ENCODE peak calls at places on chromosomes 7 and 10, in ten cellular contexts. I is upper lobe of left lung, U is prostate gland, D is stomach, V is spleen, K is K562, T is H1, H is GM12878, Z is GM12892, R is esophagus muscularis mucosa. N is an unnamed sample.

GRCh38 chr10:98262571-98262970 is 5.4 kb downstream of the LOXL4 start:
- DNase-seq in T (no peak), D (peak), H (no peak), K (peak), I (peak), V (no peak), Z (no peak), U (no peak), R (peak), N (no peak)

GRCh38 chr10:75987610-75988009 is 556.2 kb downstream of the LRMDA start:
- DNase-seq in D (no peak), K (no peak), Z (no peak), V (no peak), I (no peak), H (no peak), R (no peak), U (no peak), T (no peak), N (no peak)

GRCh38 chr10:124539935-124540641 is 78.5 kb downstream of the LHPP start:
- DNase-seq in V (peak), T (peak), I (peak), H (no peak), U (peak), K (peak), D (peak), Z (peak), R (no peak), N (peak)

GRCh38 chr10:102740229-102740628 is 3.5 kb upstream of the WBP1L start:
- DNase-seq in U (no peak), R (no peak), Z (no peak), H (no peak), T (no peak), D (no peak), V (no peak), I (no peak), K (no peak), N (no peak)

GRCh38 chr7:112789824-112790650 is at the start of gene TMEM168:
- DNase-seq in D (peak), I (peak), H (peak), U (peak), R (no peak), T (peak), K (peak), V (peak), Z (peak), N (peak)

GRCh38 chr7:30642789-30643188 is 39.5 kb downstream of the CRHR2 start:
- DNase-seq in K (no peak), Z (no peak), U (no peak), H (no peak), R (no peak), T (no peak), D (no peak), I (no peak), V (no peak), N (no peak)

GRCh38 chr7:40151504-40151903 is 16.7 kb downstream of the SUGCT start:
- DNase-seq in T (peak), R (no peak), D (no peak), V (no peak), Z (no peak), H (no peak), U (no peak), I (no peak), K (no peak), N (no peak)

GRCh38 chr10:49350856-49351532 is 44.9 kb downstream of the DRGX start:
- DNase-seq in D (no peak), I (no peak), T (no peak), V (no peak), U (no peak), H (no peak), Z (no peak), K (no peak), R (peak), N (no peak)

GRCh38 chr7:139505563-139505962 is 17.9 kb upstream of the CLEC2L start:
- DNase-seq in V (no peak), K (peak), U (no peak), H (no peak), T (peak), I (no peak), R (no peak), Z (no peak), D (no peak), N (no peak)

GRCh38 chr7:95213809-95214492 is 110.4 kb downstream of the PON1 start:
- DNase-seq in H (no peak), T (no peak), K (no peak), R (no peak), D (no peak), V (peak), I (no peak), Z (no peak), U (no peak), N (no peak)

GRCh38 chr7:127930341-127931328 is 100.6 kb downstream of the LRRC4 start:
- DNase-seq in D (peak), I (no peak), K (no peak), R (no peak), T (no peak), V (no peak), U (no peak), Z (no peak), H (peak), N (no peak)

GRCh38 chr7:127928852-127929251 is 102.4 kb downstream of the LRRC4 start:
- DNase-seq in H (no peak), Z (no peak), D (no peak), K (no peak), T (no peak), V (no peak), R (no peak), U (no peak), I (no peak), N (no peak)

GRCh38 chr7:127924874-127925273 is 106.4 kb downstream of the LRRC4 start:
- DNase-seq in T (no peak), Z (no peak), D (no peak), K (no peak), H (no peak), R (no peak), V (no peak), I (no peak), U (no peak), N (no peak)

GRCh38 chr7:127927339-127927679 is 103.9 kb downstream of the LRRC4 start:
- DNase-seq in Z (no peak), D (peak), K (no peak), V (no peak), H (no peak), R (no peak), T (no peak), I (no peak), U (no peak), N (no peak)

GRCh38 chr7:127928222-127928621 is 103.0 kb downstream of the LRRC4 start:
- DNase-seq in D (no peak), K (no peak), Z (no peak), T (no peak), H (no peak), V (no peak), R (no peak), U (no peak), I (no peak), N (no peak)
- TF ChIP-seq POLR2AphosphoS5 in D (no peak), K (no peak), Z (no peak), T (no peak), H (no peak), V (no peak), R (no peak), U (no peak), I (no peak), N (no peak)

GRCh38 chr7:100691676-100692577 is 2.1 kb downstream of the GIGYF1 start:
- DNase-seq in Z (peak), V (peak), U (peak), I (peak), R (no peak), T (peak), K (peak), H (no peak), D (peak), N (peak)
- TF ChIP-seq POLR2A in Z (no peak), V (no peak), U (no peak), I (no peak), R (no peak), T (no peak), K (peak), H (no peak), D (no peak), N (no peak)

GRCh38 chr10:74825371-74826141 is 844 bp upstream of the KAT6B start:
- DNase-seq in U (no peak), Z (no peak), K (no peak), V (peak), R (peak), T (peak), I (peak), D (peak), H (no peak), N (no peak)
- TF ChIP-seq POLR2AphosphoS5 in U (no peak), Z (no peak), K (peak), V (peak), R (no peak), T (no peak), I (peak), D (no peak), H (no peak), N (no peak)

GRCh38 chr7:101172854-101173751 is 7.0 kb downstream of the NAT16 start:
- DNase-seq in H (no peak), D (peak), R (no peak), U (peak), V (no peak), T (peak), Z (no peak), K (peak), I (peak), N (no peak)
- TF ChIP-seq POLR2A in H (no peak), D (no peak), R (no peak), U (no peak), V (no peak), T (no peak), Z (no peak), K (no peak), I (no peak), N (no peak)

GRCh38 chr10:2817923-2818322 is 249.4 kb upstream of the PFKP start:
- DNase-seq in U (no peak), H (no peak), R (no peak), D (no peak), K (no peak), I (no peak), T (no peak), Z (no peak), V (no peak), N (no peak)
- TF ChIP-seq POLR2AphosphoS5 in U (no peak), H (no peak), R (no peak), D (no peak), K (no peak), I (no peak), T (no peak), Z (no peak), V (no peak), N (no peak)

N was measured in GM12891.